ENCODE peak calls at places on chromosomes 6 and 20, in five cellular contexts. W is lung, S is tibial nerve, N is psoas muscle, F is HepG2. H is an unnamed sample.

GRCh38 chr6:90484903-90485302 is 102.0 kb downstream of the MAP3K7 start:
- DNase-seq in S (no peak), W (no peak), N (no peak), F (no peak), H (no peak)

GRCh38 chr6:158649289-158650143 is at the start of gene SYTL3:
- DNase-seq in S (no peak), F (no peak), N (no peak), W (peak; percentile 76), H (no peak)

GRCh38 chr6:106637718-106638341 is 8.5 kb downstream of the QRSL1 start:
- DNase-seq in W (no peak), F (no peak), S (no peak), N (no peak), H (no peak)

GRCh38 chr6:72218125-72218524 is 331.8 kb downstream of the RIMS1 start:
- DNase-seq in S (no peak), N (no peak), W (no peak), F (peak; percentile 17), H (peak; percentile 44)

GRCh38 chr20:19210426-19211155 is 1.9 kb upstream of the SLC24A3 start:
- DNase-seq in F (no peak), N (no peak), W (peak; percentile 49), S (no peak), H (peak; percentile 42)

GRCh38 chr6:90190752-90191393 is 105.8 kb downstream of the BACH2 start:
- DNase-seq in F (no peak), S (no peak), W (no peak), N (no peak), H (no peak)

GRCh38 chr6:152380993-152381898 is 255.9 kb downstream of the SYNE1 start:
- DNase-seq in W (peak; percentile 75), N (peak; percentile 75), S (peak; percentile 75), F (peak; percentile 91), H (peak; percentile 50)

GRCh38 chr6:107587402-107587801 is 97.5 kb downstream of the SOBP start:
- DNase-seq in W (no peak), F (no peak), S (no peak), N (no peak), H (no peak)

GRCh38 chr6:156398371-156398770 is 378.8 kb upstream of the ARID1B start:
- DNase-seq in S (no peak), F (no peak), N (no peak), W (no peak), H (no peak)

GRCh38 chr20:57919059-57919458 is 209.2 kb upstream of the PMEPA1 start:
- DNase-seq in F (no peak), W (no peak), N (no peak), S (no peak), H (no peak)

GRCh38 chr6:105981002-105981887 is 104.9 kb upstream of the PRDM1 start:
- DNase-seq in F (no peak), S (no peak), N (no peak), W (no peak), H (no peak)

GRCh38 chr6:150741633-150742200 is 123.8 kb upstream of the MTHFD1L start:
- DNase-seq in F (peak; percentile 19), N (no peak), W (no peak), S (peak; percentile 46), H (peak; percentile 42)

GRCh38 chr20:14410869-14411555 is 73.6 kb upstream of the FLRT3 start:
- DNase-seq in F (no peak), S (no peak), W (no peak), N (no peak), H (no peak)

GRCh38 chr20:62524486-62524885 is 48.7 kb upstream of the GATA5 start:
- DNase-seq in F (no peak), S (no peak), N (no peak), W (no peak), H (no peak)

GRCh38 chr6:107386904-107387303 is 72.5 kb downstream of the PDSS2 start:
- DNase-seq in F (no peak), N (no peak), W (no peak), S (no peak), H (no peak)

GRCh38 chr6:54291738-54292137 is 16.5 kb upstream of the TINAG start:
- DNase-seq in F (no peak), S (no peak), N (no peak), W (no peak), H (peak; percentile 36)

GRCh38 chr6:57069228-57069627 is 20.8 kb upstream of the ZNF451 start:
- DNase-seq in W (no peak), S (no peak), F (no peak), N (no peak), H (no peak)

GRCh38 chr6:137743493-137743892 is 123.6 kb upstream of the TNFAIP3 start:
- DNase-seq in S (no peak), W (no peak), F (no peak), N (no peak), H (no peak)

GRCh38 chr20:41618807-41619294 is 674 bp upstream of the CHD6 start:
- DNase-seq in S (no peak), N (no peak), W (no peak), F (no peak), H (no peak)

GRCh38 chr20:19973920-19974620 is 43.1 kb upstream of the NAA20 start:
- DNase-seq in W (peak; percentile 67), N (peak; percentile 78), F (no peak), S (peak; percentile 82), H (peak; percentile 90)

GRCh38 chr6:23140879-23141278 is 571.5 kb downstream of the HDGFL1 start:
- DNase-seq in W (no peak), S (no peak), N (no peak), F (no peak), H (no peak)

GRCh38 chr6:39102821-39103136 is 12.2 kb downstream of the SAYSD1 start:
- DNase-seq in F (no peak), S (no peak), W (no peak), N (no peak), H (no peak)

GRCh38 chr6:39107034-39107433 is 8.0 kb downstream of the SAYSD1 start:
- DNase-seq in S (no peak), F (no peak), W (no peak), N (no peak), H (no peak)

GRCh38 chr6:39100358-39100757 is 14.6 kb downstream of the SAYSD1 start:
- DNase-seq in S (no peak), W (no peak), F (no peak), N (no peak), H (no peak)

GRCh38 chr6:39104528-39104927 is 10.5 kb downstream of the SAYSD1 start:
- DNase-seq in S (no peak), N (no peak), F (no peak), W (no peak), H (no peak)

DNA sequence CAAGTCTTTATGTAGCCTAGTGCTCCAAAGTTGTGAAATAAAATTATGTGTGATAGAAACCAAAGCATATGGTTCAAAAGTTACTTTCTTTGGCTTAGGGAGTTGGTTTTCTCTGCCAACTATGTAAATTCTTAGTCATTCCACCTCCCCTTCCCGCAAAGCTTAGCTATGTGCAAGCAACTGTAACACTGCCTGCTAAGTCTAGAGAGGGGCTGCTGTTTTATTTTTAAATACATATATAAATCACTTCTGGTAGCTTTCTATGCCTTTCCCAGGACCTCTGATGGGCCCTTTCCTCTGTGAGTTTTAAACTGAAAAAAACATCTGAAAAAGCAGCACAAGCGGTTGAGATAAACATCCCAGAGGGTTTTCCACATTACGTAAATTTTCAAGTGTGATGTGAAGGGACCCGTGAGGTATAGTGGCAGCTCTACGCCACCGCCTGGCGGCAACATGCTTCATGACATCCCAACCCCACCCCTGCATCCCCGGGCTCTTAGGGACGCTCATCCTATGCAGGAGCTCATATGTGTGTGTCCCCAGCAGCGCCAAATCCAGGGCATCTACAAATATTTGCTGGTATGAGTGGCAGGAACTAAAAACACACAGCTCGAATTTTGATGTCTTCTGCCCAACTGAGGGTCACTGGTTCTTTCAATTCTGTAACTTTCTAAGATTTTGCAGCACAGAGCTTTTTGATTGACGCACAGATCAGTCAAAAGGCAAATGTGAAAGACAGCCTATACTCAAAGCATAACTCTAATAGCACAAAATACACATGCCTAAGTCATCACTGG is 12.8 kb downstream of the SAYSD1 start:
- DNase-seq in F (peak; percentile 43), W (no peak), S (no peak), N (no peak), H (peak; percentile 42)
- TF ChIP-seq CTCF in F (peak; percentile 70), W (no peak), S (no peak), N (peak; percentile 17), H (no peak)

DNA sequence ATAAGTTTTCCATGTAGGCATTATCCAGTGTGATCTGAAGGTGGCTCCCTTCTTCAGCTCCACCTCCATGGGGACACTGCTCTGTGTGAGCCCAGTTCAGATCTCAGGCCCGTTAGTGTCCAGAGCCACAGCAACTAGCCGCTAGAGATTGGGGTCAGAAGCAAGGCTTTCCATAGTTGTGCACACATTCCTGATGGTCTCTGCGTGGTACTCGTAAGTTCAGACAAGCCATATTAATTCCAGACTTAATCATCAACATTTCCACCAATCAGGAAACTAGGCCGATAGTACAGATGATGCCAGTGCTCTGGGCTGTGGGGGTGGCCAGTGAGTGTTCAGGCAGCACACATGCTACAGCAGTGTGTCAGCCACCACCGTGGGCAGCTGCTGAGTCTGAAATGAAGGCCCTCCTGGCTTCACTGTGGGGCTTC is 17.5 kb upstream of the SYNCRIP start:
- DNase-seq in W (no peak), S (no peak), N (peak; percentile 69), F (peak; percentile 59), H (peak; percentile 81)
- TF ChIP-seq CTCF in W (no peak), S (no peak), N (peak; percentile 17), F (peak; percentile 77), H (no peak)

DNA sequence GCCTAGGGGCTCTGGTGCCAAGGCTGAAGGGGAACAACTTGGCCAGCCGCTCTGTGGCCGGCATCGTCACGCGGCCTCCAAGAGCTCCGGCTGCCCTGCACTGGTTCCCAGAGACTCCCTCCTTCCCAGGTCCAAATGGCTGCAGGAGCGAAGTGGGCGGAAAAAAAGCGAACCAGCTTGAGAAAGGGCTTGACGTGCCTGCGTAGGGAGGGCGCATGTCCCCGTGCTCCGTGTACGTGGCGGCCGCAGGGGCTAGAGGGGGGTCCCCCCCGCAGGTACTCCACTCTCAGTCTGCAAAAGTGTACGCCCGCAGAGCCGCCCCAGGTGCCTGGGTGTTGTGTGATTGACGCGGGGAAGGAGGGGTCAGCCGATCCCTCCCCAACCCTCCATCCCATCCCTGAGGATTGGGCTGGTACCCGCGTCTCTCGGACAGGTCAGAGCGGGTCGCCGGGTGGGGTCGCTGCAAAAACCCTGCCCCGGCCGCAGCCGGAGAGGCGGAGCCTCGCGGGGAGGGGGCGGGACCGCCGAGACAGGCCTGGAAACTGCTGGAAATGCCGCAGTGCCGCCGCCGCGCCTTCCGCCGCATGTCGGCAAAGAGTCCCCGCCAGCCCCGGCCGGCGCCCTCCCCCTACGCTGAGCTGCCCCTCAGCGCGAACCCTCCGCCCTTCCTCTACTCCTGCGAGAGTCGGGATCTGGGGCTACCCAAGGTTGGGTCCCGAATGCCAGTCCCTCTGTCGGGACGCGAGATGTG is 814 bp upstream of the HSP90AB1 start:
- DNase-seq in N (peak; percentile 94), W (peak; percentile 91), S (peak; percentile 75), F (peak; percentile 93), H (peak; percentile 89)
- TF ChIP-seq CTCF in N (peak; percentile 31), W (peak; percentile 8), S (no peak), F (peak; percentile 89), H (no peak)

DNA sequence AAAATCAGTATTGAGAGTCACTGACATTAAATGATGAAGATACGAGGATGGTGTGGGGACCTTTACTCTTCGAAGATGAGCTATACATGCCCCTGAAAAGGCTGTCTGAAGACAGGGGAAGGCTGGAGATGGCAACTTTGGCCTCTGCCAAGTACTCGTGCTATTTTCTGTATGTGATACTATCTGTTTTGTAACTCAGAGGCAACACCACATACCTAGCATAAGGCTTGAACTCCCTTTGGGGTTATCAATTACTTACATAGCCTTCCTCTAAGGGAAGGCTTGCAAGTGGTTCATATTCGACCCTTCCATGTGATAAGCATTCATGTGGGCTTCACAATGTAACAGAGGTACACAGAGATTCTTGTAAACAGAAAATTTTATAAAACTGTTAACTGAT is 68.7 kb upstream of the FBXO30 start:
- DNase-seq in F (no peak), N (no peak), W (no peak), S (no peak), H (no peak)
- TF ChIP-seq CTCF in F (no peak), N (no peak), W (no peak), S (no peak), H (no peak)

GRCh38 chr20:16662462-16662861 is 67.4 kb upstream of the SNRPB2 start:
- DNase-seq in N (no peak), F (no peak), S (no peak), W (no peak), H (no peak)
- TF ChIP-seq CTCF in N (no peak), F (no peak), S (no peak), W (no peak), H (no peak)